ENCODE peak calls at places on chromosome 18, in seven cellular contexts. K is mesendoderm, Z is mesenchymal stem cell, E is H1, P is neuronal stem cell, U is trophoblast cell, L is IMR-90. W is an unnamed sample.

GRCh38 chr18:50518787-50519520 is 40.9 kb upstream of the MAPK4 start:
- DNase-seq in K (peak; percentile 71), Z (no peak), E (no peak), P (no peak), L (no peak), U (peak; percentile 45), W (no peak)

GRCh38 chr18:21242141-21243040 is at the start of gene GREB1L:
- DNase-seq in E (no peak), Z (peak; percentile 50), K (peak; percentile 76), L (no peak), P (peak; percentile 75), U (peak; percentile 77), W (peak; percentile 74)

GRCh38 chr18:33440384-33441043 is at the start of gene CCDC178:
- DNase-seq in P (peak; percentile 55), L (peak; percentile 4), U (no peak), K (peak; percentile 74), E (peak; percentile 2), Z (peak; percentile 66), W (peak; percentile 72)

GRCh38 chr18:46324556-46324955 is 220.4 kb downstream of the HAUS1 start:
- DNase-seq in K (peak; percentile 75), Z (peak; percentile 42), L (peak; percentile 62), P (no peak), E (no peak), U (peak; percentile 17), W (no peak)

GRCh38 chr18:50284226-50284885 is 3.0 kb upstream of the MBD1 start:
- DNase-seq in U (no peak), Z (no peak), L (no peak), K (no peak), P (no peak), E (no peak), W (no peak)

GRCh38 chr18:23924813-23925212 is 89.7 kb upstream of the TTC39C start:
- DNase-seq in P (no peak), Z (peak; percentile 47), U (no peak), K (no peak), E (no peak), L (peak; percentile 50), W (no peak)

GRCh38 chr18:35203001-35203553 is 37.8 kb upstream of the ZNF397 start:
- DNase-seq in K (no peak), Z (peak; percentile 3), U (no peak), E (no peak), L (no peak), P (no peak), W (no peak)

GRCh38 chr18:79485788-79486355 is 90.1 kb downstream of the NFATC1 start:
- DNase-seq in U (peak; percentile 43), P (no peak), Z (peak; percentile 85), L (peak; percentile 92), E (no peak), K (no peak), W (no peak)

GRCh38 chr18:62710417-62710816 is 4.9 kb upstream of the PHLPP1 start:
- DNase-seq in E (no peak), L (peak; percentile 33), U (peak; percentile 29), Z (no peak), K (no peak), P (no peak), W (no peak)

GRCh38 chr18:51878724-51879123 is 461.3 kb upstream of the DCC start:
- DNase-seq in Z (no peak), L (no peak), U (no peak), P (no peak), K (no peak), E (no peak), W (no peak)

GRCh38 chr18:6406910-6407470 is 7.7 kb downstream of the L3MBTL4 start:
- DNase-seq in P (no peak), Z (no peak), L (no peak), K (no peak), U (no peak), E (no peak), W (no peak)

GRCh38 chr18:22694954-22695353 is 238.2 kb upstream of the RBBP8 start:
- DNase-seq in P (no peak), L (peak; percentile 98), K (peak; percentile 74), Z (peak; percentile 97), U (peak; percentile 82), E (peak; percentile 31), W (peak; percentile 61)

GRCh38 chr18:31741096-31741735 is 19.5 kb downstream of the SLC25A52 start:
- DNase-seq in E (no peak), L (peak; percentile 36), Z (peak; percentile 43), U (peak; percentile 80), P (peak; percentile 15), K (peak; percentile 57), W (peak; percentile 41)

GRCh38 chr18:79616651-79617518 is 62.7 kb upstream of the CTDP1 start:
- DNase-seq in L (peak; percentile 15), P (peak; percentile 38), Z (peak; percentile 9), U (no peak), E (no peak), K (peak; percentile 49), W (no peak)

GRCh38 chr18:38042496-38042895 is 476.9 kb upstream of the CELF4 start:
- DNase-seq in K (no peak), Z (no peak), U (no peak), L (no peak), E (no peak), P (no peak), W (no peak)

GRCh38 chr18:37564796-37565137 is 831 bp downstream of the CELF4 start:
- DNase-seq in Z (peak; percentile 54), P (peak; percentile 84), E (no peak), K (peak; percentile 83), L (peak; percentile 21), U (peak; percentile 45), W (peak; percentile 82)

GRCh38 chr18:74946646-74947045 is 262.3 kb downstream of the PTGR3 start:
- DNase-seq in Z (no peak), L (peak; percentile 52), U (no peak), K (no peak), E (no peak), P (no peak), W (no peak)

GRCh38 chr18:23105581-23106219 is 29.6 kb upstream of the CABLES1 start:
- DNase-seq in U (peak; percentile 90), P (no peak), K (no peak), L (no peak), Z (no peak), E (no peak), W (no peak)

GRCh38 chr18:42644729-42645131 is 470.8 kb downstream of the RIT2 start:
- DNase-seq in Z (peak; percentile 21), P (no peak), U (no peak), K (peak; percentile 22), E (no peak), L (no peak), W (no peak)

GRCh38 chr18:7870855-7871254 is 303.7 kb downstream of the PTPRM start:
- DNase-seq in P (no peak), Z (peak; percentile 46), U (no peak), E (no peak), K (no peak), L (peak; percentile 14), W (no peak)

GRCh38 chr18:12011199-12011961 is 30.1 kb downstream of the IMPA2 start:
- DNase-seq in K (no peak), L (no peak), U (no peak), E (no peak), P (no peak), Z (no peak), W (no peak)

GRCh38 chr18:12012697-12013096 is 31.4 kb downstream of the IMPA2 start:
- DNase-seq in E (no peak), U (no peak), P (no peak), Z (no peak), L (no peak), K (no peak), W (no peak)

GRCh38 chr18:12010187-12010802 is 29.0 kb downstream of the IMPA2 start:
- DNase-seq in E (no peak), L (no peak), K (no peak), P (no peak), U (no peak), Z (no peak), W (no peak)

GRCh38 chr18:12013186-12013916 is 32.0 kb downstream of the IMPA2 start:
- DNase-seq in U (no peak), Z (no peak), E (no peak), K (no peak), P (peak; percentile 31), L (no peak), W (no peak)

GRCh38 chr18:12011962-12012549 is 30.7 kb downstream of the IMPA2 start:
- DNase-seq in U (no peak), Z (no peak), K (no peak), L (peak; percentile 58), E (no peak), P (no peak), W (no peak)
- H2AK5ac ChIP-seq in U (no peak overlapping the region), Z (no peak overlapping the region), K (no peak overlapping the region), L (no peak overlapping the region), E (no peak overlapping the region), P (no peak overlapping the region), W (no peak overlapping the region)

DNA sequence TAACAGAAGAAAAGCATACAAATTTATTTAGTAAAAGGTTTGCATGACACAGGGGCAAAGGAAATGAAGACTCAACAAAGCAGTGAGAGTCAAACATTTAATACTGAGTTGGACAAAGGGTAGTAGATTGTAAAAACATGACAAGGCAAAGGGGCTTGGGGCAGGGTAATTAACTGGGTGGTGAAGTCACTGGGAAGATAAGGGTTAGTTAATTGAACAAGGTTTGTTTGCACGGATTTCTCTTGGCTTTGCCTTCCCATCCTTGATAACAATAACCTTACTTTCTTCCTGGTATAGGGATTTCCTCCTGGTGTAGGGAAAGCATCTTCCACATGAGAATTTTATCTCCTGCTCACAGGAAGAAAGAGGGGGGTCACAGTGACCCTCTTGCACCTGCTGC is 26.8 kb upstream of the RTTN start:
- DNase-seq in L (no peak), E (no peak), U (no peak), Z (no peak), P (no peak), K (peak; percentile 25), W (no peak)
- H3K9ac ChIP-seq in L (no peak overlapping the region), E (no peak overlapping the region), U (no peak overlapping the region), Z (no peak overlapping the region), P (no peak overlapping the region), K (no peak overlapping the region), W (no peak overlapping the region)

DNA sequence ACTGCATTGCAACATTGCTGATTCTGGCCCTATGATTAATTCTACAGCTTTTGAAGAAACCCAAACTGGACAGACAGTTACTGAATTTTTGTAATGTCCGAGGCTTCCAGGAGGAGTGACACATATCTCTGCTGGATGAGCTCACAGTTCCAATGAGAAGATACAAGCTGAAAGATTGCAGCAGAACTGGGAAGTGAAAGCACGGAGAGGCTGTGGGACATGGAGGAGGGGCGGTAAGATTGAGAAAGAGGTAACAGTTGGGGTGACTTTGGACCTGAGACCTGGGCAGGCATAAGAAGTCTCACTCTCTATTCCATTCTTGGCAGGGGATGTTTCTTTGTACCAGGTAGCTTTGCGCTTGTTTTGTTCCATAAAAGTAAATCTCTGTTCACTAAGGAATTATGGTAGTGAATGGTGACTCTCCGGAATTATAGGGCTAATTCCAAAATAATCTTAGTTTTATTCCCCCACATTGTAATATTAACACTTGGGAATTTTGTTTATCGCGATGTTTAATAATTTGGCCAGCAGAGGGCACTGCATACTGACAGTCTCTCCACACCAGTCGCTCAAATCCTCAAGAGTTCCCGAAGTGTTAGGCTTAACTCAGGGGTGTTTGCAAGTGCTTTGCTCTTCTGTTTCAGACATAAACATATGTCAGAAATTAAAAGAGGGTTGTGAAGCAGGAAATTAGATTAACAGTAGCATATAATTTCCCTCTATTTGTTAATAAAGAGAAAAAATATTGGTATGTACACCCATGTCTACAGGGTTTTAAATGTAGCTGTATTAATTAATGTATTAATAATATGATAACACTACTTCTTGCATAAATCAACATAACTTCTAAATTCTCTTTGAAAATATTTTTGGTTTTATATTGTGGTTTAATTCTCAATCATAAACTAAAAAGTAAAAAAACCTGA is 201.4 kb downstream of the SOCS6 start:
- DNase-seq in Z (peak; percentile 56), P (peak; percentile 57), E (no peak), L (peak; percentile 57), K (peak; percentile 67), U (peak; percentile 68), W (no peak)
- H2AK5ac ChIP-seq in Z (no peak overlapping the region), P (no peak overlapping the region), E (no peak overlapping the region), L (no peak overlapping the region), K (no peak overlapping the region), U (no peak overlapping the region), W (no peak overlapping the region)

GRCh38 chr18:59063912-59064311 is 75.8 kb upstream of the SEC11C start:
- DNase-seq in L (no peak), Z (peak; percentile 35), K (no peak), U (no peak), E (no peak), P (no peak), W (no peak)
- H3K9ac ChIP-seq in L (no peak overlapping the region), Z (no peak overlapping the region), K (no peak overlapping the region), U (no peak overlapping the region), E (no peak overlapping the region), P (no peak overlapping the region), W (no peak overlapping the region)

W was measured in H9.